ENCODE peak calls at places on chromosomes 4 and X, in seven cellular contexts. L is GM10248; I is LoVo; G is GM23248; F is MM.1S; X is effector memory CD8-positive, alpha-beta T cell; Z is H1. O is an unnamed sample.
A peak's percentile ranks its signal among the peaks of the same experiment; 100 is the strongest.

GRCh38 chr4:186074189-186074588 is 5.2 kb downstream of the TLR3 start:
- DNase-seq in F (no peak), G (no peak), I (no peak), Z (no peak), X (no peak), L (no peak), O (no peak)

GRCh38 chr4:40301592-40301991 is 33.5 kb upstream of the CHRNA9 start:
- DNase-seq in F (peak; percentile 98), L (peak; percentile 63), Z (no peak), I (no peak), G (no peak), X (peak; percentile 56), O (no peak)

GRCh38 chr4:153616005-153616555 is 68.0 kb upstream of the TLR2 start:
- DNase-seq in X (no peak), Z (no peak), I (no peak), G (no peak), F (no peak), L (no peak), O (peak; percentile 47)

GRCh38 chr4:139773560-139774318 is 108.1 kb downstream of the MGST2 start:
- DNase-seq in Z (no peak), L (no peak), G (no peak), F (no peak), I (peak; percentile 5), X (no peak), O (no peak)

GRCh38 chrX:9340619-9341304 is 124.1 kb upstream of the TBL1X start:
- DNase-seq in F (peak; percentile 50), I (no peak), G (peak; percentile 61), X (no peak), Z (no peak), L (peak; percentile 30), O (peak; percentile 40)

GRCh38 chrX:130171446-130172126 is at the start of gene RAB33A:
- DNase-seq in F (no peak), Z (no peak), G (peak; percentile 48), I (no peak), L (peak; percentile 40), X (peak; percentile 22), O (peak; percentile 42)

GRCh38 chr4:124227979-124228378 is 484.6 kb downstream of the ANKRD50 start:
- DNase-seq in L (no peak), F (no peak), X (no peak), I (no peak), Z (no peak), G (no peak), O (no peak)

GRCh38 chrX:153554519-153555167 is 37.2 kb downstream of the ATP2B3 start:
- DNase-seq in L (peak; percentile 71), G (peak; percentile 63), F (peak; percentile 15), X (peak; percentile 54), Z (no peak), I (peak; percentile 42), O (peak; percentile 64)

GRCh38 chr4:77092832-77093800 is 17.3 kb upstream of the CCNI start:
- DNase-seq in L (no peak), F (peak; percentile 24), Z (no peak), G (peak; percentile 65), I (no peak), X (no peak), O (peak; percentile 61)

GRCh38 chrX:131058136-131058868 is at the start of gene ARHGAP36:
- DNase-seq in X (no peak), L (no peak), I (no peak), Z (no peak), G (peak; percentile 5), F (no peak), O (peak; percentile 8)

GRCh38 chr4:3524920-3525319 is 7.3 kb downstream of the LRPAP1 start:
- DNase-seq in L (no peak), I (no peak), Z (no peak), F (no peak), X (no peak), G (no peak), O (no peak)

GRCh38 chr4:963276-964225 is 9.8 kb downstream of the DGKQ start:
- DNase-seq in Z (no peak), X (no peak), I (no peak), G (no peak), L (no peak), F (no peak), O (no peak)

GRCh38 chr4:150164956-150165355 is 86.7 kb downstream of the DCLK2 start:
- DNase-seq in Z (no peak), F (no peak), L (no peak), X (no peak), I (no peak), G (no peak), O (no peak)

GRCh38 chrX:1589356-1590130 is 1.9 kb upstream of the AKAP17A start:
- DNase-seq in X (no peak), F (no peak), Z (no peak), L (no peak), I (no peak), G (no peak), O (no peak)

GRCh38 chr4:76376534-76376933 is 44.4 kb downstream of the CCDC158 start:
- DNase-seq in X (no peak), G (no peak), L (no peak), Z (no peak), I (no peak), F (no peak), O (no peak)

GRCh38 chrX:7132335-7133035 is 15.0 kb upstream of the STS start:
- DNase-seq in G (peak; percentile 76), F (no peak), Z (peak; percentile 43), X (peak; percentile 7), L (no peak), I (peak; percentile 82), O (peak; percentile 78)

GRCh38 chrX:1576201-1577101 is 15.0 kb upstream of the AKAP17A start:
- DNase-seq in F (no peak), I (no peak), Z (no peak), X (peak; percentile 1), L (no peak), G (no peak), O (no peak)

GRCh38 chr4:112075129-112075753 is 70.0 kb upstream of the FAM241A start:
- DNase-seq in G (peak; percentile 84), Z (no peak), L (peak; percentile 60), F (peak; percentile 59), I (peak; percentile 71), X (peak; percentile 27), O (peak; percentile 53)

GRCh38 chr4:182978152-182978827 is 61.1 kb upstream of the DCTD start:
- DNase-seq in X (no peak), Z (no peak), I (no peak), F (peak; percentile 56), L (no peak), G (peak; percentile 48), O (peak; percentile 29)

GRCh38 chr4:76210502-76210901 is 3.1 kb downstream of the SCARB2 start:
- DNase-seq in I (no peak), X (no peak), L (no peak), F (peak; percentile 41), G (peak; percentile 44), Z (no peak), O (no peak)

GRCh38 chrX:67544871-67545771 is 1.3 kb downstream of the AR start:
- DNase-seq in F (no peak), L (peak; percentile 5), Z (no peak), I (no peak), X (no peak), G (peak; percentile 63), O (peak; percentile 44)

GRCh38 chr4:85725727-85726170 is 250.8 kb downstream of the ARHGAP24 start:
- DNase-seq in Z (no peak), G (peak; percentile 52), X (no peak), I (no peak), F (peak; percentile 22), L (peak; percentile 43), O (peak; percentile 42)

GRCh38 chr4:6267573-6267972 is 2.1 kb upstream of the WFS1 start:
- DNase-seq in L (no peak), I (no peak), Z (no peak), X (no peak), F (no peak), G (no peak), O (no peak)

GRCh38 chrX:153537080-153537479 is 19.6 kb downstream of the ATP2B3 start:
- DNase-seq in G (no peak), F (no peak), L (no peak), X (no peak), Z (no peak), I (no peak), O (no peak)

GRCh38 chr4:7367894-7368293 is 66.8 kb downstream of the PSAPL1 start:
- DNase-seq in F (no peak), L (no peak), I (no peak), Z (no peak), X (no peak), G (no peak), O (peak; percentile 45)

GRCh38 chr4:128660361-128660964 is 149.0 kb upstream of the JADE1 start:
- DNase-seq in I (no peak), Z (no peak), X (no peak), G (peak; percentile 63), F (no peak), L (no peak), O (peak; percentile 46)

GRCh38 chr4:8838911-8839431 is 32.7 kb downstream of the HMX1 start:
- DNase-seq in L (no peak), F (no peak), Z (no peak), X (no peak), G (no peak), I (no peak), O (no peak)